ENCODE peak calls at places on chromosomes 7 and 10, in nine cellular contexts. S, Y, T, L, W, N, D, X and F are unnamed samples.

GRCh38 chr7:84688671-84689070 is 494.1 kb upstream of the SEMA3A start:
- DNase-seq in W (no peak), T (no peak), Y (no peak), L (no peak), S (no peak), X (peak), D (no peak), N (no peak), F (no peak)

GRCh38 chr7:55056577-55057480 is 38.0 kb downstream of the EGFR start:
- DNase-seq in S (no peak), D (no peak), N (no peak), Y (no peak), L (no peak), X (no peak), T (no peak), W (no peak), F (no peak)

GRCh38 chr10:3828404-3829192 is 43.6 kb upstream of the KLF6 start:
- DNase-seq in L (no peak), Y (no peak), D (peak), N (no peak), S (no peak), X (peak), T (no peak), W (no peak), F (no peak)

GRCh38 chr7:25093268-25093802 is 31.7 kb downstream of the CYCS start:
- DNase-seq in Y (peak), W (peak), D (peak), T (peak), X (peak), L (no peak), N (peak), S (peak), F (no peak)

GRCh38 chr10:6082496-6083395 is 6.1 kb upstream of the RBM17 start:
- DNase-seq in T (no peak), Y (no peak), S (no peak), W (no peak), L (no peak), D (no peak), N (no peak), X (no peak), F (no peak)

GRCh38 chr10:96984512-96985225 is 152.6 kb downstream of the LCOR start:
- DNase-seq in W (no peak), T (no peak), X (no peak), L (no peak), N (no peak), Y (no peak), S (peak), D (no peak), F (no peak)

GRCh38 chr10:46060706-46061105 is 14.6 kb upstream of the MSMB start:
- DNase-seq in L (no peak), W (no peak), D (no peak), T (no peak), S (no peak), Y (no peak), N (no peak), X (no peak), F (no peak)

GRCh38 chr7:47248797-47249196 is 333.1 kb downstream of the TNS3 start:
- DNase-seq in X (no peak), S (no peak), Y (no peak), L (no peak), T (no peak), N (no peak), D (no peak), W (no peak), F (no peak)

GRCh38 chr7:30093351-30094019 is 41.3 kb upstream of the MTURN start:
- DNase-seq in L (no peak), N (no peak), W (no peak), S (no peak), D (peak), Y (no peak), T (no peak), X (no peak), F (no peak)

GRCh38 chr7:30090111-30090510 is 44.7 kb upstream of the MTURN start:
- DNase-seq in X (peak), L (no peak), T (no peak), Y (no peak), D (no peak), W (no peak), N (no peak), S (no peak), F (no peak)

GRCh38 chr7:30087371-30087770 is 47.4 kb upstream of the MTURN start:
- DNase-seq in N (no peak), T (no peak), X (no peak), W (no peak), D (no peak), Y (no peak), L (no peak), S (no peak), F (no peak)

GRCh38 chr7:30088362-30088761 is 46.4 kb upstream of the MTURN start:
- DNase-seq in T (no peak), L (no peak), Y (no peak), S (no peak), D (no peak), X (no peak), W (no peak), N (no peak), F (no peak)

DNA sequence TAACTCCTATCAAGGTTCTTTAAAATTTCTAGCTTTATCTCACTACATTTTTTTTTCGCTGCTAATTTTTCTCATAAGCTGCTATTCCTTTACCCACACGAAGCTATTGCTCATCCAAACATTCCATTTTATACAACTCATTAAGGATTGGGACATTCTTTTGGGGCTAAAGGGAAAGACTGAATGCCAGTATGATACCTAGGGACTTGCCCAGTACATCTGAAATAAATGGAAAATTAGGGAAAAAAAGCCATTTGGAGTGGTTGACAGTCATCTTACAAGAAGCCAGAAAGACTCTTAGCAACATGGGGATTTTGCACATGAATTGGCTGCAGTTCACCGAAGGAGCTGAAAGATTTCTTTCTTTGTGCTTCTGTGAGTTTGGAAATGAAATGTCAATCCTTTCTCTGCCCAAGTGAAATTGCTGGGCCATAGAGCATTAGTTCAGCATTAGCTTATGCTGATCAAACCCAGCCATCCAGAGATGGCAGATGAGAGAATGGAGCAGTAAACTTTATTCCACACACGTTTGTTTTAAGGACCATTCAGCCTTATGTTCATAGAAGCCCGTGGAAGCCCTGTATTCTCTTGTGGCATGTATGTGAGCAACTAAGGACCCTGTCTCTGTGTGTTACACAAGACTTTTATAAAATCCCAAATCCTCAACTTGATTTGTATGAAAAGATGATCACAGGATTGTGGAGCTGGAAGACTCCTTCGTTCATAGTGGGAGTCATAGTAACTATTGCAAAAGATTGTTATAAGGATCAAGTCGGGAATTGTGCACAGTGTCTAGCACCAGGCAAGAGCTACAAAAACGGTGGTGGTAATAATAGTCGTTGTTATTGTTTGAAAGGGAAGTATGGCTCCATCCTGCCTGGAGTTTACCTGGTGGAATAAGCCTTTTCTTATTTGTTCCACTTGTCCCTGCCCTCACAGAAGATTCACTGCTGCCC is 43.1 kb upstream of the MTURN start:
- DNase-seq in S (no peak), D (no peak), W (no peak), L (no peak), Y (no peak), X (no peak), T (no peak), N (no peak), F (no peak)
- H3K27ac ChIP-seq in S (no peak), D (no peak), W (no peak), L (no peak), Y (no peak), X (no peak), T (no peak), N (no peak), F (peak)

GRCh38 chr7:155306677-155307470 is 9.2 kb downstream of the INSIG1 start:
- DNase-seq in N (peak), D (no peak), W (no peak), L (peak), Y (no peak), X (no peak), S (no peak), T (no peak), F (no peak)

GRCh38 chr7:155305251-155305904 is 7.7 kb downstream of the INSIG1 start:
- DNase-seq in W (no peak), D (no peak), N (no peak), Y (no peak), T (no peak), S (no peak), L (no peak), X (no peak), F (no peak)

GRCh38 chr7:155310425-155311114 is 12.9 kb downstream of the INSIG1 start:
- DNase-seq in N (no peak), W (no peak), L (no peak), T (no peak), S (no peak), D (no peak), Y (no peak), X (no peak), F (no peak)

GRCh38 chr7:155309021-155309338 is 11.3 kb downstream of the INSIG1 start:
- DNase-seq in X (no peak), L (no peak), N (no peak), T (no peak), W (no peak), S (no peak), D (no peak), Y (no peak), F (no peak)

DNA sequence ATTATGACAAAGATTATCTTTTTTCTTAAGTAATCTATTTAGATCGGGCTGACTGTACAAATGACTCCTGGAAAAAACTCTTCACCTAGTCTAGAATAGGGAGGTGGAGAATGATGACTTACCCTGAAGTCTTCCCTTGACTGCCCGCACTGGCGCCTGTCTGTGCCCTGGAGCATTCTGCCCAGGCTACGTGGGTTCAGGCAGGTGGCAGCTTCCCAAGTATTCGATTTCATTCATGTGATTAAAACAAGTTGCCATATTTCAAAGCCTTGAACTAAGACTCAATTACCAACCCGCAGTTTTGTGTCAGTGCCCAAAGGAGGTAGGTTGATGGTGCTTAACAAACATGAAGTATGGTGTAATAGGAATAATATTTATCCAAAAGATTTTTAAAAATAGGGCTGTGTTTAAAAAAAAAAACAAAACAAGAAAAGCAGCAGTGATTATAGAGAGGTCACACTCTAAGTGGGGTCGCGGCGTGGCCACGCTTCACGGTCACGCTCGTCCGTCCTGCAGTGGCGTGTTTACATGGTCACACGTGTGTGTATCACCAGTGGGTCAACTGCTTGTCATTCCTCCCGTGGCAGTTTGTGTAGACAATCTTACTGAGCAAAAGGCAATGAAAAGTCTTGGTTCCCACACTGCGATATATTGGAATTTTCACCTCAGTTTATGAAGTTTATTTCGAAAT is 10.8 kb downstream of the INSIG1 start:
- DNase-seq in L (peak), Y (no peak), D (no peak), S (no peak), W (no peak), N (no peak), X (no peak), T (no peak), F (no peak)
- TF ChIP-seq POLR2AphosphoS5 in L (no peak), Y (no peak), D (no peak), S (no peak), W (no peak), N (no peak), X (no peak), T (no peak), F (no peak)

GRCh38 chr10:132396495-132397035 is 435 bp upstream of the PWWP2B start:
- DNase-seq in N (peak), Y (no peak), W (no peak), X (no peak), L (no peak), S (peak), T (peak), D (peak), F (no peak)
- H3K27ac ChIP-seq in N (peak), Y (peak), W (peak), X (no peak), L (peak), S (no peak), T (peak), D (peak), F (peak)

DNA sequence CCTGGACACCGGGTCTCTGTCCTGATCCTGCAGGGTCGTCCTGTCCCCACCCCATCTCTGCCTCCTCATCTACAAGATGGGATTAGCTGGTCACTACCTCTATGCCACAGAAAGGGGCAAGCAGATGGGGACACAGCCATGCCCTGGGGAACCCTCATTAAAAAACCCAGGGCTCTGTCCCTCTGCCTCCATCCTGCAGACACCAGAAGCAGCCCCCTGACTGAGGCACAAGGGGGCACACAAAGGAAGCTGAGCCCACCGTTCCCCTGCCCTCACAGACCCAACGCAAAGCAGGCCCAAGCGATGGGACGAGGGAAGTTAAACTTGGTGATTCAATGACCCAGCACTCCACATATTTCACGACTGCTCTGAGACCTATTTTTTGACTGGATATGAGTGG is 142.4 kb downstream of the TCERG1L start:
- DNase-seq in S (no peak), T (no peak), X (no peak), N (peak), D (peak), L (no peak), Y (no peak), W (no peak), F (no peak)
- TF ChIP-seq POLR2AphosphoS5 in S (no peak), T (no peak), X (no peak), N (no peak), D (no peak), L (no peak), Y (no peak), W (no peak), F (no peak)

DNA sequence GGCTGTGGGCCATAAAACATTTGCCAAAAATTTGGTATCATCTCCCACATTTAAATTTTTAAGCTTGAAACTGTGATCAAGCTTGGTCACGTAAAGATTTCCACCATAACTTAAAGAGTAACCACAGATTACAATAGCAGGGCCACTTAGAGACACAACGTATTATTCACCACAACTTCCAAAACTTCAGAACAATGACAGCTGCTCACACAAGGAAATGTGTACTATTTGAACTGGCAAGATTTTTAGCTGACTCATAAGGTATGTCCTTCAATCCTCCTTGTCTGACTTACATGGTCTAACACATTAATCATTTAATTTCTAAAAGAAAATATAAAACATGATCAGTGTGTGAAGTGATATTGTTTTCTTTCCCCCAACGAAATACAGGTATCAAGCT is 234.5 kb downstream of the PARD3 start:
- DNase-seq in N (no peak), W (no peak), D (no peak), X (peak), Y (no peak), L (no peak), S (no peak), T (no peak), F (no peak)
- H3K27ac ChIP-seq in N (no peak), W (no peak), D (no peak), X (peak), Y (no peak), L (no peak), S (no peak), T (no peak), F (no peak)

GRCh38 chr10:133420028-133420427 is 4.4 kb downstream of the SPRN start:
- DNase-seq in L (no peak), D (no peak), Y (no peak), N (no peak), T (no peak), S (no peak), W (no peak), X (no peak), F (peak)

GRCh38 chr10:133420579-133420978 is 3.8 kb downstream of the SPRN start:
- DNase-seq in N (no peak), Y (no peak), S (no peak), W (no peak), T (no peak), D (no peak), L (no peak), X (no peak), F (peak)

GRCh38 chr10:133422223-133422820 is 2.1 kb downstream of the SPRN start:
- DNase-seq in N (no peak), W (no peak), T (no peak), Y (no peak), S (peak), D (no peak), L (no peak), X (no peak), F (peak)

GRCh38 chr10:133421336-133422222 is 2.8 kb downstream of the SPRN start:
- DNase-seq in Y (no peak), X (no peak), N (no peak), D (no peak), L (no peak), T (no peak), W (no peak), S (no peak), F (peak)

DNA sequence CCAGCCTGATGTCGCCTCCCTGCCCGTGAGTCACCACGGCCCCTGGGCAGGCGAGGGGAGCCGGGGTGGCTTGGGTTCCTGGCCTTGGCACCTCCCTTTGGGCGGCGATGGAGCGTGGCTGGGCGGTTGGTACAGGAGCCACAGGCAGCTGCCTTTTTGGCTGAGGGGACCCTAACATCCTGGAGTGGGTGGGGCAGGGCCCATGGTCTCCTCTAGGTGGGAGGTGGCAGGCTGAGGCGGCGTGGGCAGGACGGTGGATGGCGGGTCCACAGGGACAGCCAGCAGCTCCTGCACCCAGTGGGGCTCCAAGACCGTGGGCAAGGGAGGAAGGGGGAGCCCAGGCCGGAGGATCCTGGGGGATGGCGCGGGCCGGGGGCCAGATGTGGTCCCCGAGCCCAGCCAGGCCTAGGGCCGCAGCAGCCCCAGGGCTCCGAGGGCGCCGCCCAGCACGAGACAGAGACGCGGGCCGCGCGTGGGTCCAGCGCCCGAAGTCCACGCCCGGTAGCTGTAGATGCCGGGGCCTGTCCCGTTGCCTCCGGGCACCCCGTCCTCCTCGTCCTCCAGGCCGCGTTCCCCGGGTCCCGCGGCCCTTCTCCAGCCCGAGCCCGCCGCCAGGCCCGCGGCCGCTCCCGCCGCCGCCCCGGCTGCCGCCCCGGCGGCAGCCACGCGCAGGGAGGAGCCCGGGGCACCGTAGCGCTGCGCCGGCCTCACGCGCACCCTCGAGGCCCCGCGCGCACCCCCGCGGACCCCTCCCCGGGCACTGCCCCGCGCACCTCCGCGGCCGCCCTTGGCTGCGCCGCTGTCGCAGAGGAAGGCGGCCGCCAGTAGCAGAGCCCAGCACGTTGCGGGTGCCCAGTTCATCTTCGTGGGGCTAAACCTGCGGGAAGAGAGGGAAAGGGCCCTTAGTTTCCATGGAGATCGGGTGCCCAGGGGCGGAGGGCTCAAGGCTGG is 1.3 kb downstream of the SPRN start:
- DNase-seq in D (no peak), Y (no peak), L (no peak), W (no peak), X (no peak), T (no peak), S (peak), N (peak), F (no peak)
- TF ChIP-seq POLR2AphosphoS5 in D (no peak), Y (no peak), L (no peak), W (no peak), X (no peak), T (no peak), S (peak), N (no peak), F (no peak)